ENCODE peak calls at places on chromosomes 11 and 22, in eight cellular contexts. One of them, this sample, is unnamed.

GRCh38 chr11:65657426-65657825 is 5.3 kb downstream of the RELA start:
- DNase-seq in cardiac fibroblast: no peak
- DNase-seq in WERI-Rb-1: no peak
- DNase-seq in transverse colon: no peak
- DNase-seq in tibial nerve: no peak
- DNase-seq in stomach: no peak
- DNase-seq in AG10803: no peak
- DNase-seq in hepatocyte: no peak
- DNase-seq in this sample: no peak

GRCh38 chr22:42930810-42931420 is 73.8 kb upstream of the ARFGAP3 start:
- DNase-seq in WERI-Rb-1: no peak
- DNase-seq in cardiac fibroblast: peak
- DNase-seq in transverse colon: no peak
- DNase-seq in tibial nerve: no peak
- DNase-seq in AG10803: peak
- DNase-seq in hepatocyte: no peak
- DNase-seq in stomach: no peak
- DNase-seq in this sample: no peak

GRCh38 chr22:24816841-24817240 is 10.8 kb downstream of the SGSM1 start:
- DNase-seq in tibial nerve: no peak
- DNase-seq in transverse colon: peak
- DNase-seq in cardiac fibroblast: no peak
- DNase-seq in AG10803: no peak
- DNase-seq in hepatocyte: peak
- DNase-seq in stomach: no peak
- DNase-seq in WERI-Rb-1: no peak
- DNase-seq in this sample: no peak

GRCh38 chr11:17498058-17498457 is 21.4 kb upstream of the ABCC8 start:
- DNase-seq in AG10803: no peak
- DNase-seq in cardiac fibroblast: no peak
- DNase-seq in WERI-Rb-1: no peak
- DNase-seq in stomach: no peak
- DNase-seq in hepatocyte: no peak
- DNase-seq in transverse colon: peak
- DNase-seq in tibial nerve: no peak
- DNase-seq in this sample: no peak

GRCh38 chr11:101553891-101554292 is 29.9 kb downstream of the TRPC6 start:
- DNase-seq in stomach: no peak
- DNase-seq in AG10803: no peak
- DNase-seq in transverse colon: no peak
- DNase-seq in hepatocyte: no peak
- DNase-seq in WERI-Rb-1: no peak
- DNase-seq in tibial nerve: no peak
- DNase-seq in cardiac fibroblast: peak
- DNase-seq in this sample: no peak

GRCh38 chr11:45087761-45088160 is 58.7 kb upstream of the PRDM11 start:
- DNase-seq in stomach: no peak
- DNase-seq in AG10803: no peak
- DNase-seq in transverse colon: no peak
- DNase-seq in tibial nerve: no peak
- DNase-seq in hepatocyte: no peak
- DNase-seq in cardiac fibroblast: no peak
- DNase-seq in WERI-Rb-1: no peak
- DNase-seq in this sample: no peak

GRCh38 chr11:68796779-68797178 is 44.9 kb downstream of the CPT1A start:
- DNase-seq in cardiac fibroblast: no peak
- DNase-seq in stomach: no peak
- DNase-seq in WERI-Rb-1: no peak
- DNase-seq in hepatocyte: no peak
- DNase-seq in AG10803: no peak
- DNase-seq in tibial nerve: no peak
- DNase-seq in transverse colon: no peak
- DNase-seq in this sample: no peak

GRCh38 chr11:34169664-34170063 is 64.2 kb downstream of the NAT10 start:
- DNase-seq in stomach: no peak
- DNase-seq in hepatocyte: no peak
- DNase-seq in tibial nerve: no peak
- DNase-seq in transverse colon: no peak
- DNase-seq in WERI-Rb-1: peak
- DNase-seq in cardiac fibroblast: no peak
- DNase-seq in AG10803: no peak
- DNase-seq in this sample: no peak

GRCh38 chr11:2533642-2534115 is 88.9 kb downstream of the KCNQ1 start:
- DNase-seq in hepatocyte: peak
- DNase-seq in AG10803: peak
- DNase-seq in stomach: peak
- DNase-seq in tibial nerve: peak
- DNase-seq in cardiac fibroblast: peak
- DNase-seq in transverse colon: peak
- DNase-seq in WERI-Rb-1: peak
- DNase-seq in this sample: peak

GRCh38 chr11:73258104-73258684 is 13.9 kb upstream of the P2RY6 start:
- DNase-seq in transverse colon: no peak
- DNase-seq in tibial nerve: no peak
- DNase-seq in cardiac fibroblast: no peak
- DNase-seq in stomach: peak
- DNase-seq in AG10803: no peak
- DNase-seq in WERI-Rb-1: no peak
- DNase-seq in hepatocyte: no peak
- DNase-seq in this sample: peak

GRCh38 chr22:46379301-46379930 is 43.9 kb downstream of the TRMU start:
- DNase-seq in stomach: peak
- DNase-seq in transverse colon: no peak
- DNase-seq in cardiac fibroblast: no peak
- DNase-seq in WERI-Rb-1: no peak
- DNase-seq in hepatocyte: peak
- DNase-seq in tibial nerve: no peak
- DNase-seq in AG10803: no peak
- DNase-seq in this sample: no peak

GRCh38 chr22:27749597-27750225 is 51.8 kb downstream of the MN1 start:
- DNase-seq in cardiac fibroblast: peak
- DNase-seq in AG10803: peak
- DNase-seq in hepatocyte: peak
- DNase-seq in stomach: no peak
- DNase-seq in WERI-Rb-1: peak
- DNase-seq in transverse colon: no peak
- DNase-seq in tibial nerve: no peak
- DNase-seq in this sample: no peak

GRCh38 chr22:48888466-48889208 is 939.0 kb downstream of the BRD1 start:
- DNase-seq in hepatocyte: no peak
- DNase-seq in cardiac fibroblast: no peak
- DNase-seq in WERI-Rb-1: no peak
- DNase-seq in AG10803: no peak
- DNase-seq in transverse colon: no peak
- DNase-seq in tibial nerve: no peak
- DNase-seq in stomach: no peak
- DNase-seq in this sample: no peak

GRCh38 chr11:128291835-128292234 is 295.5 kb downstream of the ETS1 start:
- DNase-seq in tibial nerve: no peak
- DNase-seq in transverse colon: peak
- DNase-seq in cardiac fibroblast: no peak
- DNase-seq in WERI-Rb-1: no peak
- DNase-seq in AG10803: no peak
- DNase-seq in stomach: peak
- DNase-seq in hepatocyte: no peak
- DNase-seq in this sample: no peak

GRCh38 chr11:102177974-102178631 is 67.9 kb downstream of the YAP1 start:
- DNase-seq in cardiac fibroblast: peak
- DNase-seq in hepatocyte: peak
- DNase-seq in stomach: no peak
- DNase-seq in WERI-Rb-1: no peak
- DNase-seq in AG10803: peak
- DNase-seq in tibial nerve: no peak
- DNase-seq in transverse colon: no peak
- DNase-seq in this sample: peak

GRCh38 chr22:26711205-26711958 is 54.0 kb downstream of the MIAT start:
- DNase-seq in transverse colon: peak
- DNase-seq in tibial nerve: no peak
- DNase-seq in stomach: peak
- DNase-seq in WERI-Rb-1: no peak
- DNase-seq in AG10803: peak
- DNase-seq in cardiac fibroblast: peak
- DNase-seq in hepatocyte: no peak
- DNase-seq in this sample: no peak

GRCh38 chr22:35541254-35541748 is 670 bp downstream of the RASD2 start:
- DNase-seq in WERI-Rb-1: no peak
- DNase-seq in transverse colon: peak
- DNase-seq in hepatocyte: peak
- DNase-seq in cardiac fibroblast: no peak
- DNase-seq in AG10803: no peak
- DNase-seq in stomach: peak
- DNase-seq in tibial nerve: no peak
- DNase-seq in this sample: no peak
- H3K4me3 ChIP-seq in WERI-Rb-1: no peak
- H3K4me3 ChIP-seq in transverse colon: peak
- H3K4me3 ChIP-seq in hepatocyte: peak
- H3K4me3 ChIP-seq in cardiac fibroblast: no peak
- H3K4me3 ChIP-seq in AG10803: peak
- H3K4me3 ChIP-seq in stomach: peak
- H3K4me3 ChIP-seq in tibial nerve: no peak
- H3K4me3 ChIP-seq in this sample: no peak

DNA sequence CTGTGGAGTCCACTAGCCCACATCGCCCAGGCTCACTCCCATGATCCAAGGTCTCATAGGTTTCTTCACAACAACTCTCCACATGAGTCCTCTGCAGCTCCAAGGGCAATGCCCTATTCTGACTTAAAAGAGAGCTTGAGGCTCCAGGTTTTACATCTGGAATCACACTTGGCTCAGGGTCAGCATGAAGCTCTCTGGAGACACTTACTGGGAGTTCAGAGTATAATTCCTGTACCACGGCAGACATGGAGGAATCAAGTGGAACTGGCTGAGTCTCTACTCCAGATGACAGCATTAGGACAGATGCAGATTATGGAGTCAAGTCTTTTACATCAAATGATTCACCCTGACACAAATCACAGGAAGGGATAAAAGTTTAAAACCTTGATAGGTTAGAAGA is 11.4 kb downstream of the PRR14L start:
- DNase-seq in AG10803: no peak
- DNase-seq in WERI-Rb-1: no peak
- DNase-seq in hepatocyte: no peak
- DNase-seq in tibial nerve: no peak
- DNase-seq in transverse colon: no peak
- DNase-seq in cardiac fibroblast: no peak
- DNase-seq in stomach: no peak
- DNase-seq in this sample: no peak
- TF ChIP-seq CTCF in AG10803: peak
- TF ChIP-seq CTCF in WERI-Rb-1: no peak
- TF ChIP-seq CTCF in hepatocyte: no peak
- TF ChIP-seq CTCF in tibial nerve: no peak
- TF ChIP-seq CTCF in transverse colon: no peak
- TF ChIP-seq CTCF in cardiac fibroblast: no peak
- TF ChIP-seq CTCF in stomach: no peak
- TF ChIP-seq CTCF in this sample: no peak

DNA sequence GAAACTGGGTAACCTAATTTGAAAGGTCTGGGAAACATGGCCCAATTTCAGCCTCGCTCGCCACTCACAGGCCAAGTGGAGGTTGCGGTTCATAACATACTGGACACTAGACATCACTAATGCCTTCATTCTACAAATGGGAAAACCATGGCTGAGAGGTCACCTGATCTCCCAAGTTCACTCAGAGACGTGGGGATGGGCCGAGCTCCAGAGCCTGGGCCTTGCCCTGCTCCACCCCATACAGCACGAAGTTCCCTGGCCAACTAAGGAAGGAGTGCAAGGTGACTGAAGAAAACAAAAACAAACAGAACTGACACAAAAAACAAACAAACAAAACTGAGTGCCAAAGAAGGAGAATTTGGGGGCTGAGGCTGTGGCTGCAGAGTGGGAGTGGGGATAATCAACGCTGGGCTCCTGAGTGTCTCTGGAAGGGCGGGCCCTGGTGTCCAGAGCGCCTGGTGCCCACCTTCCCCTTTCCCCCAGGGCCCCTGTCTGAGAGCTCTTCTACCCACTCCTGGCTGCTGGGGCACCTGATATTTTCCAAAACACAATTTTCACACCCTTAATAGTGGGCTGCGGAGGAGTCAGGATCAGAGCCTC is 46.5 kb upstream of the ADA2 start:
- DNase-seq in AG10803: no peak
- DNase-seq in transverse colon: peak
- DNase-seq in cardiac fibroblast: no peak
- DNase-seq in tibial nerve: no peak
- DNase-seq in stomach: no peak
- DNase-seq in hepatocyte: no peak
- DNase-seq in WERI-Rb-1: no peak
- DNase-seq in this sample: no peak
- H3K4me3 ChIP-seq in AG10803: no peak
- H3K4me3 ChIP-seq in transverse colon: peak
- H3K4me3 ChIP-seq in cardiac fibroblast: no peak
- H3K4me3 ChIP-seq in tibial nerve: no peak
- H3K4me3 ChIP-seq in stomach: no peak
- H3K4me3 ChIP-seq in hepatocyte: no peak
- H3K4me3 ChIP-seq in WERI-Rb-1: no peak
- H3K4me3 ChIP-seq in this sample: no peak

GRCh38 chr11:77100166-77101042 is 2.2 kb upstream of the OMP start:
- DNase-seq in AG10803: no peak
- DNase-seq in stomach: no peak
- DNase-seq in hepatocyte: no peak
- DNase-seq in transverse colon: no peak
- DNase-seq in cardiac fibroblast: no peak
- DNase-seq in tibial nerve: no peak
- DNase-seq in WERI-Rb-1: no peak
- DNase-seq in this sample: no peak
- TF ChIP-seq CTCF in AG10803: no peak
- TF ChIP-seq CTCF in stomach: no peak
- TF ChIP-seq CTCF in hepatocyte: no peak
- TF ChIP-seq CTCF in transverse colon: no peak
- TF ChIP-seq CTCF in cardiac fibroblast: no peak
- TF ChIP-seq CTCF in tibial nerve: no peak
- TF ChIP-seq CTCF in WERI-Rb-1: no peak
- TF ChIP-seq CTCF in this sample: no peak

DNA sequence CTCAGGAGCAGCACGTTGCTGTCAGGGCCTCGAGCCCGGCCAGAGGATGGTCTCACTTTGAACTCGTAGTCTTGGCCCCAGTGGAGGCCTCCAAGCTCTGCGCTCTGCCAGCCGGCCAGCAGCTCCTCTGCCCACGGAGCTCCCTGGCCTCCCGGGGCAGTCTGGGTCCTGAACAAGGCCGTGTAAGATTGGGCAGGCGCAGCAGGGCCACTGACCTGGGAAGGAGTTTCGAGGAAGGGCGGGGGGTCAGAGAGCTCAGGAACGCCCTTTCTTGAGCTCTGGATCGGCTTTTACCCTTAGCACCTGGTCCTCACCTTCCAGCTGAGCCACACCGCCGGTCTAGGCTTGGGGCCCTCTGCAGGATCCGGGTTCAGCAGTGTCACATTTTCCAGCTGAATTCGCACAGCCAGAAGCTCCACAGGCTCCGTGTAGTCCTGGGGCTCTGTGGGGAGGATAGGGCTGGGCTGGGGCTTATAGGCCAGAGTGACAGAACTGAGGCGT is 2.1 kb downstream of the ROBO4 start:
- DNase-seq in WERI-Rb-1: no peak
- DNase-seq in AG10803: no peak
- DNase-seq in transverse colon: no peak
- DNase-seq in tibial nerve: no peak
- DNase-seq in hepatocyte: no peak
- DNase-seq in stomach: no peak
- DNase-seq in cardiac fibroblast: no peak
- DNase-seq in this sample: no peak
- H3K4me3 ChIP-seq in WERI-Rb-1: no peak
- H3K4me3 ChIP-seq in AG10803: no peak
- H3K4me3 ChIP-seq in transverse colon: no peak
- H3K4me3 ChIP-seq in tibial nerve: no peak
- H3K4me3 ChIP-seq in hepatocyte: no peak
- H3K4me3 ChIP-seq in stomach: peak
- H3K4me3 ChIP-seq in cardiac fibroblast: no peak
- H3K4me3 ChIP-seq in this sample: no peak

This sample was measured in retinal pigment epithelial cell.